ENCODE peak calls at places on chromosomes 3 and 15, in four cellular contexts. One of them, this sample, is unnamed.

GRCh38 chr3:184846500-184846899 is 34.5 kb downstream of the VPS8 start:
- DNase-seq in K562: no peak
- DNase-seq in SK-N-SH: no peak
- DNase-seq in WTC11: no peak
- DNase-seq in this sample: no peak

GRCh38 chr3:177041021-177041729 is 156.1 kb downstream of the TBL1XR1 start:
- DNase-seq in K562: no peak
- DNase-seq in SK-N-SH: no peak
- DNase-seq in WTC11: no peak
- DNase-seq in this sample: no peak

GRCh38 chr3:111961461-111962269 is 17.2 kb upstream of the ABHD10 start:
- DNase-seq in K562: no peak
- DNase-seq in SK-N-SH: no peak
- DNase-seq in WTC11: no peak
- DNase-seq in this sample: no peak

GRCh38 chr3:111605016-111605415 is 9.9 kb upstream of the ZBED2 start:
- DNase-seq in K562: no peak
- DNase-seq in SK-N-SH: no peak
- DNase-seq in WTC11: no peak
- DNase-seq in this sample: no peak

GRCh38 chr3:119395923-119396358 is 67.5 kb downstream of the TMEM39A start:
- DNase-seq in K562: no peak
- DNase-seq in SK-N-SH: no peak
- DNase-seq in WTC11: no peak
- DNase-seq in this sample: no peak

GRCh38 chr15:38168472-38169057 is 84.1 kb upstream of the SPRED1 start:
- DNase-seq in K562: no peak
- DNase-seq in SK-N-SH: no peak
- DNase-seq in WTC11: no peak
- DNase-seq in this sample: no peak

GRCh38 chr15:23877502-23878412 is 190.7 kb upstream of the NDN start:
- DNase-seq in K562: peak; percentile 71
- DNase-seq in SK-N-SH: peak; percentile 68
- DNase-seq in WTC11: peak; percentile 83
- DNase-seq in this sample: peak; percentile 85

GRCh38 chr15:73050561-73051297 is 1.5 kb upstream of the NEO1 start:
- DNase-seq in K562: no peak
- DNase-seq in SK-N-SH: no peak
- DNase-seq in WTC11: no peak
- DNase-seq in this sample: no peak

GRCh38 chr3:17830786-17831185 is 88.4 kb upstream of the TBC1D5 start:
- DNase-seq in K562: no peak
- DNase-seq in SK-N-SH: no peak
- DNase-seq in WTC11: no peak
- DNase-seq in this sample: no peak

GRCh38 chr15:67296684-67297083 is 42.1 kb downstream of the IQCH start:
- DNase-seq in K562: no peak
- DNase-seq in SK-N-SH: no peak
- DNase-seq in WTC11: no peak
- DNase-seq in this sample: no peak

GRCh38 chr3:188807002-188807401 is 364.8 kb upstream of the TPRG1 start:
- DNase-seq in K562: no peak
- DNase-seq in SK-N-SH: no peak
- DNase-seq in WTC11: no peak
- DNase-seq in this sample: no peak

GRCh38 chr15:52795464-52796227 is 5.5 kb upstream of the ONECUT1 start:
- DNase-seq in K562: no peak
- DNase-seq in SK-N-SH: no peak
- DNase-seq in WTC11: no peak
- DNase-seq in this sample: no peak

GRCh38 chr3:47410801-47411646 is 30.2 kb downstream of the PTPN23 start:
- DNase-seq in K562: no peak
- DNase-seq in SK-N-SH: peak; percentile 81
- DNase-seq in WTC11: no peak
- DNase-seq in this sample: no peak

GRCh38 chr3:132161608-132162007 is 126.8 kb upstream of the CPNE4 start:
- DNase-seq in K562: peak; percentile 1
- DNase-seq in SK-N-SH: no peak
- DNase-seq in WTC11: peak; percentile 27
- DNase-seq in this sample: no peak

GRCh38 chr3:33791477-33792166 is 6.8 kb upstream of the PDCD6IP start:
- DNase-seq in K562: peak; percentile 94
- DNase-seq in SK-N-SH: no peak
- DNase-seq in WTC11: no peak
- DNase-seq in this sample: no peak

GRCh38 chr15:69314174-69314573 is 15.5 kb downstream of the PAQR5 start:
- DNase-seq in K562: no peak
- DNase-seq in SK-N-SH: no peak
- DNase-seq in WTC11: no peak
- DNase-seq in this sample: no peak

GRCh38 chr3:13277860-13278531 is 142.1 kb downstream of the NUP210 start:
- DNase-seq in K562: peak; percentile 52
- DNase-seq in SK-N-SH: no peak
- DNase-seq in WTC11: no peak
- DNase-seq in this sample: no peak

GRCh38 chr3:139762307-139762706 is 84.5 kb upstream of the NMNAT3 start:
- DNase-seq in K562: no peak
- DNase-seq in SK-N-SH: peak; percentile 31
- DNase-seq in WTC11: no peak
- DNase-seq in this sample: no peak

GRCh38 chr3:63588897-63589296 is 63.6 kb upstream of the SNTN start:
- DNase-seq in K562: peak; percentile 3
- DNase-seq in SK-N-SH: no peak
- DNase-seq in WTC11: no peak
- DNase-seq in this sample: no peak

GRCh38 chr15:59303641-59304433 is 68.8 kb downstream of the MYO1E start:
- DNase-seq in K562: no peak
- DNase-seq in SK-N-SH: no peak
- DNase-seq in WTC11: no peak
- DNase-seq in this sample: no peak

GRCh38 chr3:192229866-192230265 is 497.5 kb downstream of the FGF12 start:
- DNase-seq in K562: no peak
- DNase-seq in SK-N-SH: no peak
- DNase-seq in WTC11: no peak
- DNase-seq in this sample: no peak

GRCh38 chr15:44101944-44102343 is 93.1 kb downstream of the FRMD5 start:
- DNase-seq in K562: no peak
- DNase-seq in SK-N-SH: no peak
- DNase-seq in WTC11: no peak
- DNase-seq in this sample: no peak

GRCh38 chr15:89051875-89052274 is 36.4 kb upstream of the ABHD2 start:
- DNase-seq in K562: no peak
- DNase-seq in SK-N-SH: no peak
- DNase-seq in WTC11: no peak
- DNase-seq in this sample: no peak

GRCh38 chr3:141707741-141708203 is 30.3 kb upstream of the RNF7 start:
- DNase-seq in K562: no peak
- DNase-seq in SK-N-SH: no peak
- DNase-seq in WTC11: no peak
- DNase-seq in this sample: no peak

GRCh38 chr3:36701903-36702374 is 62.4 kb downstream of the DCLK3 start:
- DNase-seq in K562: peak; percentile 7
- DNase-seq in SK-N-SH: no peak
- DNase-seq in WTC11: no peak
- DNase-seq in this sample: no peak

GRCh38 chr15:101317473-101317872 is 22.4 kb upstream of the SNRPA1 start:
- DNase-seq in K562: no peak
- DNase-seq in SK-N-SH: no peak
- DNase-seq in WTC11: no peak
- DNase-seq in this sample: no peak

GRCh38 chr3:195441476-195441970 is 1.3 kb downstream of the ACAP2 start:
- DNase-seq in K562: peak; percentile 30
- DNase-seq in SK-N-SH: peak; percentile 69
- DNase-seq in WTC11: no peak
- DNase-seq in this sample: no peak

GRCh38 chr3:198030726-198031125 is 70.7 kb downstream of the LMLN start:
- DNase-seq in K562: no peak
- DNase-seq in SK-N-SH: no peak
- DNase-seq in WTC11: no peak
- DNase-seq in this sample: no peak

GRCh38 chr3:55487376-55488241 is 503 bp upstream of the WNT5A start:
- DNase-seq in K562: no peak
- DNase-seq in SK-N-SH: peak; percentile 74
- DNase-seq in WTC11: peak; percentile 40
- DNase-seq in this sample: peak; percentile 73

GRCh38 chr15:73239564-73240208 is 129.1 kb downstream of the HCN4 start:
- DNase-seq in K562: no peak
- DNase-seq in SK-N-SH: peak; percentile 30
- DNase-seq in WTC11: no peak
- DNase-seq in this sample: no peak

GRCh38 chr3:2653706-2654105 is 456.5 kb downstream of the IL5RA start:
- DNase-seq in K562: no peak
- DNase-seq in SK-N-SH: no peak
- DNase-seq in WTC11: no peak
- DNase-seq in this sample: no peak

GRCh38 chr3:184864012-184864411 is 52.0 kb downstream of the VPS8 start:
- DNase-seq in K562: no peak
- DNase-seq in SK-N-SH: no peak
- DNase-seq in WTC11: no peak
- DNase-seq in this sample: no peak

GRCh38 chr15:34241376-34242350 is 16.8 kb downstream of the EMC4 start:
- DNase-seq in K562: peak; percentile 50
- DNase-seq in SK-N-SH: peak; percentile 60
- DNase-seq in WTC11: no peak
- DNase-seq in this sample: no peak

GRCh38 chr3:122092460-122093165 is 37.5 kb downstream of the CD86 start:
- DNase-seq in K562: peak; percentile 28
- DNase-seq in SK-N-SH: no peak
- DNase-seq in WTC11: peak; percentile 28
- DNase-seq in this sample: no peak

GRCh38 chr3:25420885-25421284 is 7.2 kb upstream of the RARB start:
- DNase-seq in K562: no peak
- DNase-seq in SK-N-SH: no peak
- DNase-seq in WTC11: no peak
- DNase-seq in this sample: no peak

GRCh38 chr15:51380999-51381806 is 39.7 kb downstream of the GLDN start:
- DNase-seq in K562: peak; percentile 79
- DNase-seq in SK-N-SH: peak; percentile 78
- DNase-seq in WTC11: peak; percentile 60
- DNase-seq in this sample: peak; percentile 61

GRCh38 chr3:120854908-120855526 is 53.0 kb upstream of the STXBP5L start:
- DNase-seq in K562: no peak
- DNase-seq in SK-N-SH: no peak
- DNase-seq in WTC11: no peak
- DNase-seq in this sample: no peak

GRCh38 chr15:36332301-36332700 is 247.1 kb upstream of the CDIN1 start:
- DNase-seq in K562: no peak
- DNase-seq in SK-N-SH: no peak
- DNase-seq in WTC11: no peak
- DNase-seq in this sample: no peak

DNA sequence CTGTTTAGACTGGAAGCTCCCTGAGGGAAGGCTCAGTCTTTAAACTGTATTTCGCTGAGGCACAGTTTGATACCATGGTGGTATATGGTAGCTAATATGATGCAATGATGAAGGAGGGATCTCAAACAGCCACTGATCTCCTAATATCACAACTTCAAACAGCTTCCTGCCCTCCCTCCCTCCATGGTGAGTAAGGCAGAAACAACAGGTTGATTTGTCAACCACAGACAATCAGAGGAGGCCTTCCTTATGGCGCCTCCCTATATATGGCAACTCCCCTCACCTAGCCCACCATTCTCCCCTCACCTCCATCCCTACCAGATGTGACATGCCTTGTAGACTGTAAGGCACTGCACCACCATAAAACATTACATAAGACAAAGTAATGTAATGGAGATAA is 316.5 kb upstream of the ICE2 start:
- DNase-seq in K562: no peak
- DNase-seq in SK-N-SH: no peak
- DNase-seq in WTC11: no peak
- DNase-seq in this sample: no peak
- TF ChIP-seq TEAD4 in K562: no peak
- TF ChIP-seq TEAD4 in SK-N-SH: no peak
- TF ChIP-seq TEAD4 in WTC11: no peak
- TF ChIP-seq TEAD4 in this sample: no peak

GRCh38 chr15:93467327-93467726 is 378.3 kb upstream of the RGMA start:
- DNase-seq in K562: no peak
- DNase-seq in SK-N-SH: no peak
- DNase-seq in WTC11: no peak
- DNase-seq in this sample: no peak
- TF ChIP-seq TEAD4 in K562: no peak
- TF ChIP-seq TEAD4 in SK-N-SH: no peak
- TF ChIP-seq TEAD4 in WTC11: no peak
- TF ChIP-seq TEAD4 in this sample: no peak

DNA sequence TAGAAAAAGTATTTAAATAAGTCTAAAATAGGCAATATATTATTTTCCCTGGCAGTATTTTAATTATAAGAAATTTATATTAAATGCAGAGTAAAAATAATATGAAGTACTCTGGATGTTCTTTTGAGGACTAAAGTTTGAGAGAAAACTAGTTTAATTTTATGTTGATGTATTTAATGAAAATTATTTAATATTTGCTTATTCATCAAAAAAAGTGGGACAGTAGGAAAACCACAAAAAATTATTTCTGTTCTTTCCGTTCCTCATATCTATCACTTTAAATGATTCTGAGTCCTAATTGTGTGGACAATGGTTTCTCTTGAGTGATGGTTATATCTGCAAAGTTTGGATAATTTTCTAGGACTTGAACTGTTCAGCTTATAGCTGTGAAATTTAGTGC is 147.2 kb upstream of the TNIK start:
- DNase-seq in K562: no peak
- DNase-seq in SK-N-SH: no peak
- DNase-seq in WTC11: no peak
- DNase-seq in this sample: no peak
- TF ChIP-seq TEAD4 in K562: no peak
- TF ChIP-seq TEAD4 in SK-N-SH: no peak
- TF ChIP-seq TEAD4 in WTC11: no peak
- TF ChIP-seq TEAD4 in this sample: no peak

DNA sequence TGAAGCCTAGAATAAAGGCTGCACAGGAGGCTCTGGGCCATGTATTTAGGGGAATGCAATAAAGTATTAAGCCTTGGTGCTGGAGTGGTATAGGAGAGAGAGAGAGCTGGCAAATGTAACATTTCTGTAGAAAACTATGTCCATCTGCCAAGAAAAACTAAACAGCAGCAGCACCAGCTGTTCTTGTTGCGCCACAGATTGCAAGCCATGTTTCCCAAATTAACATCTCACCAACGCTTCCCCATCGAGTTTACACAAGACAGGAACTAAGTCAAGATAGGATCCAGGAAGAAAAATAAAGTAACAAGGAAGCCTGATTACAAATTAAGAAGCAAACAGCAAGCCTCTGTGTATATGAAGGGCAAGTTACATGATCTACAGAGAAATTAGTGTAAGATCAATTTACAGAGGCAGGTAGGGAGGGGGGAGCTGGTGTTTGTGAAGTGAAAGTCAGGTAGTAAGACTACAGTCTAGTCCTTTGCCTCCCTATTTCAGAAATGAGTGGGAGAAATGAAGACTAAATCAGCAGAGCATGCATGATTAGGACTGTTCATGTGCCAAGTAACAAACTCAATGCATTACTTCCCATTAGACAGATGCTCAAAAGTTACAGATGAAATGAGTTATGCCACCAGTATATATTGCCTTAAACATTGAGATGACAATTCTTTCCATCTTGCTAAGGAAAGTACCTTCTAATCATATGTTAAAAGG is 900.5 kb downstream of the EPHA3 start:
- DNase-seq in K562: no peak
- DNase-seq in SK-N-SH: no peak
- DNase-seq in WTC11: no peak
- DNase-seq in this sample: no peak
- TF ChIP-seq TEAD4 in K562: no peak
- TF ChIP-seq TEAD4 in SK-N-SH: no peak
- TF ChIP-seq TEAD4 in WTC11: no peak
- TF ChIP-seq TEAD4 in this sample: no peak